ENCODE peak calls at places on chromosomes 7 and 10, in five cellular contexts. B, W, R, O and N are unnamed samples. For H3K27me3 and H3K4me1, the result is how much of the 10 kb centered on the place peaks cover.

GRCh38 chr10:59077855-59078254 is 98.6 kb upstream of the PHYHIPL start:
- DNase-seq in B (no peak), W (no peak), R (no peak), O (no peak), N (no peak)

GRCh38 chr10:52353960-52354394 is 39.9 kb downstream of the DKK1 start:
- DNase-seq in B (no peak), W (no peak), R (no peak), O (peak), N (no peak)

GRCh38 chr10:124417846-124418725 is 637 bp downstream of the OAT start:
- DNase-seq in B (no peak), W (peak), R (no peak), O (peak), N (peak)

GRCh38 chr10:110725809-110726641 is 81.9 kb downstream of the RBM20 start:
- DNase-seq in B (no peak), W (no peak), R (no peak), O (peak), N (no peak)

GRCh38 chr10:35641430-35642015 is 573 bp downstream of the FZD8 start:
- DNase-seq in B (no peak), W (no peak), R (no peak), O (no peak), N (peak)

GRCh38 chr7:143391462-143392404 is 10.6 kb downstream of the ZYX start:
- DNase-seq in B (no peak), W (peak), R (peak), O (no peak), N (peak)

GRCh38 chr7:157704365-157704764 is 367.6 kb downstream of the DNAJB6 start:
- DNase-seq in B (no peak), W (peak), R (no peak), O (no peak), N (no peak)

GRCh38 chr10:132163278-132163765 is 23.4 kb upstream of the DPYSL4 start:
- DNase-seq in B (no peak), W (peak), R (no peak), O (no peak), N (no peak)

GRCh38 chr7:28754027-28754426 is 204.1 kb downstream of the TRIL start:
- DNase-seq in B (no peak), W (no peak), R (no peak), O (peak), N (no peak)

DNA sequence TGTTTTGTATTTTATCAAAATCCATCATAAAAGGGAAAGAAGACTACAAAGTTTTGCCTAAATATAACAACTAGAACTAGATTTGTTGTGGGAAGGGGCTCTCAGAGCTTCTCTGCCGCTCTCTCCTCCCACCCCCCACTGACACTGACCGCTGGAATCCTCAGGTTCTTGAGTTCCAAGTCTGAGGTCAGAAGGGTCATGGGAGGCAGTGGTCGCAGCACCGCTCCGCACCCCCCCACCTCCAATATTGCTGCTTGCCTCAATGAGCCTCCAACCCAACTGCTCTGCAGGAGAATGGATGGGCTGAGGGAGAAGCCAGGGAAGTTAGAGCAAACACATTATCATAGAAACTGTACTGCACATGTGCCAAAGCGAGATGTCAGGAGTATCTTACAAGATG is 359.4 kb downstream of the GRID1 start:
- DNase-seq in B (no peak), W (no peak), R (no peak), O (no peak), N (no peak)
- H3K27me3 ChIP-seq in B (under half), W (under half), R (under half), O (under half), N (under half)

GRCh38 chr7:139682136-139683013 is 95.4 kb downstream of the HIPK2 start:
- DNase-seq in B (no peak), W (no peak), R (no peak), O (peak), N (peak)

GRCh38 chr7:139681463-139681755 is 96.4 kb downstream of the HIPK2 start:
- DNase-seq in B (no peak), W (no peak), R (no peak), O (no peak), N (no peak)

GRCh38 chr7:139681812-139682135 is 96.0 kb downstream of the HIPK2 start:
- DNase-seq in B (no peak), W (no peak), R (no peak), O (no peak), N (no peak)

GRCh38 chr7:139679731-139680594 is 97.8 kb downstream of the HIPK2 start:
- DNase-seq in B (no peak), W (no peak), R (no peak), O (no peak), N (no peak)

DNA sequence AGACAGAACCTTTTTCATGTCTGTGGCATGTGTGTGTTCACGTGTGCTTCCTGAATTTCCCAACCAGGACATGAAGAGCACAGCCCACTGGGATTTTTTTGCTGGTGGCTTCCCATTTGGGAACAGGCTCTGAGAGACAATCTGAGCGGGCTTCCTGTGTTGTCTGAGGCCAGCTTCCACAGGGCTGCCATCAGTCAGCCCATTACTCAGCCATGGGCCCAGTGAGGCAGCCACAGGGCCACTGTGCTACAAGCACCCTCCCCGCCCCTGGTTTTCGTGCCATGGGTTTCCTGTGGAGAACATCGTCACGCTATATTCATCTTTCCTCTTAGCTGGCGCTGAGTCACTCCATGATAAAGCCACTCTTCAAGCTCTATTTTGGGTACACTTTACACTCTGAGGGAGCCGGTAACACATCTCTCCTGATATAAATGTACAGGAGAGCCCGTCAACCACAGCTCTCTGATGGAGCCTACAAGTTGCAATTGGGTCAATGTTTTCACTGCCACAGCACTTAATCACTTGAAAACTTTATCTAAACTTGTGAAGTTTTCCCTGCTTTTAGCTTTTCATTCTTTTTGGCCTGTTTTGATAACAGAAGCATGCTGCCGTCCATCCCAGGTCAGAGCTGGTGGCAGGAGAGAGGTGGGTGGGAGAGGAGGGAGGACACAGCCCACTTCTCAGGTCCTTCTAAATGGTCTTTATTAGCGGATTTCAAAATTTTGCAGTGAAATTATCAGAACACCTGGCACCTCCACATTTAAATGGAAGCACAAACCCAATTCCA is 96.9 kb downstream of the HIPK2 start:
- DNase-seq in B (no peak), W (no peak), R (peak), O (peak), N (peak)
- H3K4me1 ChIP-seq in B (under half), W (under half), R (under half), O (under half), N (under half)

DNA sequence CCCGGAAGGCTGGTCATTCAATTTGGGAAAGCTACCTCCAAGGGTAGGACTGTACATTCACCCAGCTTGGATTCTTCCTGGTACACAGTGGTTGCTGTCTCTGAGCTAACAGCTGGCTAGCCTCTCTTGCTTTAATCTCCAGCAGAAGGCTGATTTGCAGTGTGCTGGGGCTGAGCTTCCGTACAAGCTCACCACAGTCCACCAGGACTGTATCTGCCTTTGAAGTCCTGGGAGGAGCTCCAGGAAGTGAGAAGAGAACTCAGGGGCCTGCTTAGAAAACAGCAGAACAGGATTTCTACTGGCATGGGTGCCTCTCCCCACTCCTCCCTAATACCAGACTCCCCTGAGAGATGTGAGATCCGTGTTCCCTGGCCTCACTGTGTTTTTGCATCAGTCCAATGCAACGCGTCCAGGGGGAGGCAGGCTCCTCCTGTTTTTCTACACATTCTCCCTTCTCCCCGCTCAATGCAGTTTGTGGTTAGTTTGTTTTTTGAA is 6.6 kb downstream of the AFAP1L2 start:
- DNase-seq in B (no peak), W (no peak), R (no peak), O (peak), N (no peak)
- H3K27ac ChIP-seq in B (no peak), W (peak), R (peak), O (peak), N (no peak)

GRCh38 chr10:101021692-101022251 is 9.2 kb downstream of the PDZD7 start:
- DNase-seq in B (no peak), W (no peak), R (no peak), O (no peak), N (no peak)

GRCh38 chr10:101019440-101019703 is 11.6 kb downstream of the PDZD7 start:
- DNase-seq in B (no peak), W (no peak), R (no peak), O (no peak), N (no peak)

GRCh38 chr10:101018600-101019439 is 12.1 kb downstream of the PDZD7 start:
- DNase-seq in B (no peak), W (peak), R (peak), O (peak), N (peak)

GRCh38 chr10:101021239-101021638 is 9.7 kb downstream of the PDZD7 start:
- DNase-seq in B (no peak), W (no peak), R (no peak), O (no peak), N (no peak)

GRCh38 chr10:101020427-101020826 is 10.5 kb downstream of the PDZD7 start:
- DNase-seq in B (no peak), W (no peak), R (no peak), O (no peak), N (no peak)
- H3K27me3 ChIP-seq in B (under half), W (under half), R (under half), O (under half), N (under half)

DNA sequence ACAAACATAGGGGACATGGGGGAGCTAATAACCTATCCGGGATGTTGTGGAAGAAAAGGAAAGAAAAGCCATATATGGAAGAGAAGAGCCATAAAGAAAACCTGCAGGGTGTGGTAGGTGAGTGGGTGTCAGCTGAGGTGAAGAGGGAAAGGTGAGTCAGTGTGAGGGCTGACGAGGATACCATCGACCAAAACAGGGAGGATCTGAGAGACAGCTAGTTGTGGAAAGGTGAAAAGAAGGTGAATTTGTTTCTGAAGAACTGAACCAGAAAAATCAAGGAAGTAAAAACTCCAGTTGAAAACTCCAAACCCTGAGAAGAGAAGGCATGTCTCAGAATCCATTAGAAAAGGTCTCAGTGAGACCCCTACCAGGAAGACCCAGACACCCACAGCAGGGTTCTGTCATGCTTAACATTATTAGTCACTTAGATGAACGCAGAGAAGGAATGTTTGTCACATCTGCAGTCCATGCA is 4.1 kb downstream of the BLNK start:
- DNase-seq in B (no peak), W (peak), R (no peak), O (peak), N (peak)
- H3K4me1 ChIP-seq in B (under half), W (half or more), R (under half), O (under half), N (under half)